ENCODE peak calls at places on chromosomes 6 and 20, in eight cellular contexts. Y is retina; S is right atrium auricular region; B is stimulated activated naive B cell treated with anti-CD40 and anti-IgM and Interleukin-4, amounts not matched to agents 10 μg/mL and 1 μg/mL and 100 μg/mL, for 72 hours; R is neural crest cell; G is endothelial cell; I is activated T-helper 9 cell treated with anti-CD3 and anti-CD28 coated beads, Interleukin-2, amount 50 U/mL, for 16 hours; N is psoas muscle. A is an unnamed sample.

GRCh38 chr6:84870693-84871092 is 106.3 kb upstream of the TBX18 start:
- DNase-seq in Y (no peak), S (no peak), B (no peak), R (no peak), G (no peak), I (no peak), N (no peak), A (no peak)

GRCh38 chr6:46651006-46651405 is 1.6 kb downstream of the CYP39A1 start:
- DNase-seq in Y (no peak), S (no peak), B (no peak), R (no peak), G (no peak), I (no peak), N (no peak), A (no peak)

GRCh38 chr6:151576658-151577057 is 82.8 kb downstream of the CCDC170 start:
- DNase-seq in Y (no peak), S (no peak), B (no peak), R (no peak), G (no peak), I (no peak), N (no peak), A (no peak)

GRCh38 chr6:4280721-4281120 is 145.3 kb upstream of the ECI2 start:
- DNase-seq in Y (no peak), S (no peak), B (no peak), R (no peak), G (no peak), I (no peak), N (no peak), A (no peak)

GRCh38 chr6:166364480-166364879 is 18.3 kb downstream of the MPC1 start:
- DNase-seq in Y (no peak), S (no peak), B (no peak), R (no peak), G (no peak), I (no peak), N (no peak), A (no peak)

GRCh38 chr20:43744966-43745733 is 18.3 kb upstream of the GTSF1L start:
- DNase-seq in Y (no peak), S (no peak), B (no peak), R (no peak), G (no peak), I (no peak), N (no peak), A (no peak)

GRCh38 chr6:150632785-150633465 is 33.2 kb downstream of the PLEKHG1 start:
- DNase-seq in Y (no peak), S (no peak), B (no peak), R (no peak), G (no peak), I (no peak), N (no peak), A (no peak)

GRCh38 chr6:142355481-142356174 is 53.8 kb downstream of the ADGRG6 start:
- DNase-seq in Y (no peak), S (no peak), B (no peak), R (no peak), G (no peak), I (no peak), N (no peak), A (no peak)

GRCh38 chr6:79277109-79277508 is 42.6 kb upstream of the HMGN3 start:
- DNase-seq in Y (no peak), S (no peak), B (no peak), R (no peak), G (no peak), I (no peak), N (no peak), A (no peak)

GRCh38 chr20:31596831-31597482 is 8.1 kb upstream of the ID1 start:
- DNase-seq in Y (no peak), S (no peak), B (no peak), R (no peak), G (no peak), I (no peak), N (no peak), A (no peak)

GRCh38 chr20:13771853-13772453 is 12.8 kb downstream of the ESF1 start:
- DNase-seq in Y (peak; percentile 19), S (no peak), B (no peak), R (no peak), G (no peak), I (no peak), N (no peak), A (no peak)

GRCh38 chr20:53255102-53255710 is 283.0 kb downstream of the TSHZ2 start:
- DNase-seq in Y (no peak), S (no peak), B (no peak), R (no peak), G (no peak), I (no peak), N (no peak), A (no peak)

GRCh38 chr20:42406826-42407225 is 782.9 kb downstream of the PTPRT start:
- DNase-seq in Y (no peak), S (no peak), B (no peak), R (no peak), G (no peak), I (no peak), N (no peak), A (no peak)

GRCh38 chr6:158697798-158698197 is 47.9 kb downstream of the SYTL3 start:
- DNase-seq in Y (no peak), S (no peak), B (no peak), R (no peak), G (no peak), I (no peak), N (no peak), A (no peak)

GRCh38 chr20:25484911-25485511 is 77.5 kb downstream of the GINS1 start:
- DNase-seq in Y (no peak), S (no peak), B (no peak), R (no peak), G (no peak), I (no peak), N (no peak), A (no peak)

GRCh38 chr6:167543602-167544506 is 219.0 kb downstream of the TTLL2 start:
- DNase-seq in Y (no peak), S (no peak), B (no peak), R (no peak), G (no peak), I (no peak), N (peak; percentile 79), A (no peak)

GRCh38 chr20:33686984-33687366 is 790 bp upstream of the E2F1 start:
- DNase-seq in Y (no peak), S (no peak), B (no peak), R (no peak), G (no peak), I (no peak), N (no peak), A (no peak)

A was measured in stimulated activated CD4-positive, alpha-beta T cell treated with anti-CD3 and anti-CD28 coated beads, TNF-alpha, amount 100 ng/mL, for 4 hours.